ENCODE peak calls at places on chromosomes 2 and 18, in nine cellular contexts. L, Z, R, X, S, O, C, H and Y are unnamed samples.

GRCh38 chr18:67634631-67635338 is 118.3 kb upstream of the DSEL start:
- DNase-seq in L (no peak), Z (peak; percentile 9), R (no peak), X (no peak), S (no peak), O (no peak), C (no peak), H (no peak), Y (no peak)

GRCh38 chr2:72148391-72148974 is 821 bp upstream of the CYP26B1 start:
- DNase-seq in L (no peak), Z (peak; percentile 30), R (no peak), X (no peak), S (no peak), O (peak; percentile 47), C (peak; percentile 40), H (no peak), Y (no peak)

GRCh38 chr2:167294031-167294774 is 405.9 kb downstream of the XIRP2 start:
- DNase-seq in L (no peak), Z (no peak), R (no peak), X (peak; percentile 30), S (no peak), O (peak; percentile 13), C (peak; percentile 7), H (peak; percentile 1), Y (no peak)

GRCh38 chr2:29013046-29013780 is 32.1 kb downstream of the TOGARAM2 start:
- DNase-seq in L (no peak), Z (no peak), R (no peak), X (no peak), S (no peak), O (no peak), C (peak; percentile 40), H (peak; percentile 10), Y (no peak)

GRCh38 chr18:25464211-25464610 is 112.2 kb upstream of the ZNF521 start:
- DNase-seq in L (no peak), Z (no peak), R (no peak), X (peak; percentile 3), S (peak; percentile 44), O (no peak), C (no peak), H (no peak), Y (no peak)

GRCh38 chr2:195861821-195862220 is 204.8 kb downstream of the SLC39A10 start:
- DNase-seq in L (no peak), Z (no peak), R (no peak), X (peak; percentile 40), S (no peak), O (no peak), C (no peak), H (no peak), Y (no peak)

GRCh38 chr2:12081481-12082210 is 335.2 kb downstream of the LPIN1 start:
- DNase-seq in L (no peak), Z (no peak), R (no peak), X (no peak), S (no peak), O (no peak), C (no peak), H (peak; percentile 57), Y (no peak)

GRCh38 chr2:189783451-189783926 is 650 bp downstream of the ORMDL1 start:
- DNase-seq in L (no peak), Z (peak; percentile 42), R (peak; percentile 37), X (peak; percentile 50), S (no peak), O (no peak), C (no peak), H (no peak), Y (no peak)

GRCh38 chr2:111031546-111032484 is 88.9 kb upstream of the BCL2L11 start:
- DNase-seq in L (no peak), Z (no peak), R (no peak), X (no peak), S (no peak), O (no peak), C (no peak), H (no peak), Y (no peak)

GRCh38 chr2:72367530-72368225 is 220.0 kb upstream of the CYP26B1 start:
- DNase-seq in L (no peak), Z (no peak), R (peak; percentile 70), X (peak; percentile 96), S (peak; percentile 85), O (peak; percentile 22), C (peak; percentile 98), H (no peak), Y (no peak)

GRCh38 chr18:33755918-33756590 is 178.0 kb downstream of the ASXL3 start:
- DNase-seq in L (no peak), Z (peak; percentile 58), R (peak; percentile 76), X (peak; percentile 27), S (peak; percentile 46), O (no peak), C (peak; percentile 29), H (no peak), Y (no peak)

GRCh38 chr18:79327199-79327545 is 68.6 kb upstream of the NFATC1 start:
- DNase-seq in L (no peak), Z (no peak), R (no peak), X (no peak), S (no peak), O (no peak), C (no peak), H (no peak), Y (no peak)

GRCh38 chr2:2662847-2663356 is 331.8 kb upstream of the MYT1L start:
- DNase-seq in L (no peak), Z (peak; percentile 58), R (no peak), X (no peak), S (no peak), O (no peak), C (no peak), H (no peak), Y (no peak)

GRCh38 chr2:5981241-5982055 is 289.3 kb downstream of the SOX11 start:
- DNase-seq in L (no peak), Z (no peak), R (no peak), X (no peak), S (no peak), O (no peak), C (no peak), H (no peak), Y (no peak)

GRCh38 chr2:15169326-15170038 is 391.7 kb downstream of the NBAS start:
- DNase-seq in L (no peak), Z (no peak), R (no peak), X (peak; percentile 94), S (peak; percentile 80), O (no peak), C (peak; percentile 59), H (no peak), Y (no peak)

GRCh38 chr2:122238006-122238559 is 482.6 kb downstream of the TSN start:
- DNase-seq in L (no peak), Z (no peak), R (no peak), X (no peak), S (no peak), O (no peak), C (no peak), H (no peak), Y (no peak)

GRCh38 chr2:70145851-70146739 is 44.7 kb downstream of the C2orf42 start:
- DNase-seq in L (no peak), Z (no peak), R (no peak), X (no peak), S (no peak), O (no peak), C (no peak), H (no peak), Y (no peak)

GRCh38 chr2:133232556-133232955 is 335.7 kb downstream of the NCKAP5 start:
- DNase-seq in L (no peak), Z (no peak), R (no peak), X (peak; percentile 11), S (no peak), O (no peak), C (no peak), H (no peak), Y (no peak)

GRCh38 chr2:85458611-85459563 is 40.4 kb downstream of the SH2D6 start:
- DNase-seq in L (no peak), Z (no peak), R (no peak), X (no peak), S (no peak), O (no peak), C (no peak), H (no peak), Y (no peak)

GRCh38 chr2:222862068-222862914 is 1.5 kb downstream of the ACSL3 start:
- DNase-seq in L (no peak), Z (peak; percentile 21), R (no peak), X (peak; percentile 61), S (no peak), O (no peak), C (peak; percentile 41), H (peak; percentile 2), Y (no peak)

GRCh38 chr2:33380661-33381183 is 95.7 kb upstream of the RASGRP3 start:
- DNase-seq in L (no peak), Z (no peak), R (no peak), X (no peak), S (no peak), O (no peak), C (no peak), H (no peak), Y (no peak)

GRCh38 chr2:236866542-236867340 is 218.9 kb upstream of the COPS8 start:
- DNase-seq in L (no peak), Z (no peak), R (peak; percentile 3), X (no peak), S (no peak), O (no peak), C (no peak), H (no peak), Y (no peak)